ENCODE peak calls at places on chromosomes 3 and 15, in seven cellular contexts. D, Q, Z, A, B, U and L are unnamed samples.

GRCh38 chr3:3258281-3258680 is 78.8 kb upstream of the CRBN start:
- DNase-seq in A (no peak), B (no peak), D (no peak), Q (no peak), U (no peak), Z (no peak), L (no peak)

GRCh38 chr15:41474436-41474835 is 19.2 kb upstream of the ITPKA start:
- DNase-seq in Z (no peak), B (no peak), Q (no peak), D (no peak), U (no peak), A (peak; percentile 49), L (no peak)

GRCh38 chr3:177676947-177677587 is 479.8 kb upstream of the TBL1XR1 start:
- DNase-seq in Q (peak; percentile 26), A (no peak), Z (no peak), B (no peak), U (no peak), D (no peak), L (no peak)

GRCh38 chr15:65336369-65336766 is 31.9 kb downstream of the RNU5B-1 start:
- DNase-seq in B (no peak), U (no peak), A (no peak), Q (no peak), D (no peak), Z (no peak), L (no peak)

GRCh38 chr3:87298111-87298718 is 21.8 kb upstream of the POU1F1 start:
- DNase-seq in Z (peak; percentile 39), A (no peak), B (no peak), U (no peak), Q (peak; percentile 34), D (no peak), L (peak; percentile 38)

GRCh38 chr3:123498761-123499160 is 49.9 kb upstream of the ADCY5 start:
- DNase-seq in Z (no peak), D (no peak), Q (no peak), U (no peak), B (no peak), A (no peak), L (no peak)

GRCh38 chr3:192636517-192637444 is 90.6 kb downstream of the FGF12 start:
- DNase-seq in B (no peak), D (no peak), A (no peak), Q (no peak), U (no peak), Z (no peak), L (no peak)

GRCh38 chr3:53420831-53421230 is 73.5 kb upstream of the DCP1A start:
- DNase-seq in U (no peak), A (no peak), Z (no peak), Q (peak; percentile 3), B (no peak), D (no peak), L (no peak)

GRCh38 chr15:66253643-66254363 is at the start of gene MEGF11:
- DNase-seq in A (peak; percentile 11), B (no peak), Z (peak; percentile 37), Q (peak; percentile 39), U (no peak), D (no peak), L (no peak)

GRCh38 chr3:122077293-122078234 is 22.4 kb downstream of the CD86 start:
- DNase-seq in B (no peak), Q (no peak), A (no peak), U (no peak), Z (no peak), D (no peak), L (peak; percentile 80)

GRCh38 chr15:69222002-69222474 is 61.6 kb downstream of the GLCE start:
- DNase-seq in U (no peak), Q (no peak), D (no peak), Z (no peak), B (no peak), A (no peak), L (no peak)

GRCh38 chr3:124133366-124133940 is 141.5 kb upstream of the ROPN1 start:
- DNase-seq in U (no peak), Q (no peak), B (no peak), A (no peak), D (no peak), Z (no peak), L (no peak)

GRCh38 chr15:74396445-74397238 is 29.2 kb upstream of the CYP11A1 start:
- DNase-seq in A (no peak), Q (no peak), Z (peak; percentile 91), D (no peak), B (no peak), U (no peak), L (no peak)

GRCh38 chr3:134624537-134625287 is 26.1 kb downstream of the KY start:
- DNase-seq in D (no peak), B (no peak), U (no peak), A (no peak), Q (no peak), Z (no peak), L (no peak)

GRCh38 chr3:190734490-190734889 is 128.0 kb downstream of the GMNC start:
- DNase-seq in D (no peak), Q (no peak), B (no peak), A (no peak), Z (no peak), U (no peak), L (no peak)

GRCh38 chr15:68880382-68880781 is 49.9 kb upstream of the SPESP1 start:
- DNase-seq in A (no peak), B (no peak), Z (no peak), D (no peak), U (no peak), Q (no peak), L (no peak)

GRCh38 chr3:35383719-35384555 is 255.4 kb upstream of the ARPP21 start:
- DNase-seq in U (no peak), Q (peak; percentile 8), D (no peak), B (no peak), A (no peak), Z (peak; percentile 12), L (no peak)

GRCh38 chr15:32706704-32707103 is 11.1 kb upstream of the GREM1 start:
- DNase-seq in Z (no peak), A (no peak), B (no peak), Q (no peak), D (no peak), U (no peak), L (no peak)

GRCh38 chr3:105022813-105023212 is 343.9 kb upstream of the ALCAM start:
- DNase-seq in A (no peak), D (no peak), U (no peak), B (no peak), Q (no peak), Z (no peak), L (no peak)

GRCh38 chr15:40256642-40257235 is 17.9 kb downstream of the PAK6 start:
- DNase-seq in Z (no peak), A (no peak), D (no peak), B (no peak), U (no peak), Q (no peak), L (no peak)

GRCh38 chr3:63067999-63068645 is 192.9 kb upstream of the CADPS start:
- DNase-seq in B (no peak), D (no peak), Z (peak; percentile 52), A (peak; percentile 59), Q (peak; percentile 36), U (no peak), L (peak; percentile 75)

GRCh38 chr3:179450321-179450720 is 949 bp downstream of the GNB4 start:
- DNase-seq in B (no peak), Z (no peak), D (no peak), Q (no peak), A (no peak), U (no peak), L (no peak)

GRCh38 chr3:58661836-58662235 is 4.7 kb downstream of the FAM3D start:
- DNase-seq in Q (no peak), D (no peak), Z (no peak), B (no peak), U (no peak), A (no peak), L (no peak)

GRCh38 chr15:77688270-77689058 is 55.8 kb upstream of the LINGO1 start:
- DNase-seq in D (no peak), Z (no peak), Q (no peak), U (no peak), B (no peak), A (no peak), L (no peak)